ENCODE peak calls at places on chromosomes 11 and 22, in ten cellular contexts. One of them, this sample, is unnamed.

GRCh38 chr11:89487016-89487415 is 4.2 kb downstream of the NOX4 start:
- DNase-seq in H9: no peak
- DNase-seq in sigmoid colon: no peak
- DNase-seq in GM23248: peak; percentile 30
- DNase-seq in endothelial cell: no peak
- DNase-seq in NCI-H345: no peak
- DNase-seq in NCI-H524 treated with DMSO at 0.1 percent for 48 hours: no peak
- DNase-seq in activated CD4-positive, alpha-beta T cell treated with anti-CD3 and anti-CD28 coated beads, Interleukin-2, amount 10 ng/mL, durations not matched to agents 7 days and 5 days: no peak
- DNase-seq in stimulated activated CD4-positive, alpha-beta T cell treated with anti-CD3 and anti-CD28 coated beads, Interleukin-2, amount 100 ng/mL, for 48 hours: no peak
- DNase-seq in astrocyte of the cerebellum: peak; percentile 19
- DNase-seq in this sample: peak; percentile 32

GRCh38 chr11:97087419-97087818 is 697.6 kb downstream of the JRKL start:
- DNase-seq in endothelial cell: no peak
- DNase-seq in H9: no peak
- DNase-seq in GM23248: no peak
- DNase-seq in astrocyte of the cerebellum: no peak
- DNase-seq in NCI-H524 treated with DMSO at 0.1 percent for 48 hours: no peak
- DNase-seq in activated CD4-positive, alpha-beta T cell treated with anti-CD3 and anti-CD28 coated beads, Interleukin-2, amount 10 ng/mL, durations not matched to agents 7 days and 5 days: no peak
- DNase-seq in NCI-H345: no peak
- DNase-seq in sigmoid colon: no peak
- DNase-seq in stimulated activated CD4-positive, alpha-beta T cell treated with anti-CD3 and anti-CD28 coated beads, Interleukin-2, amount 100 ng/mL, for 48 hours: no peak
- DNase-seq in this sample: no peak

GRCh38 chr11:20156280-20156875 is 3.9 kb downstream of the DBX1 start:
- DNase-seq in GM23248: no peak
- DNase-seq in NCI-H524 treated with DMSO at 0.1 percent for 48 hours: no peak
- DNase-seq in astrocyte of the cerebellum: no peak
- DNase-seq in H9: peak; percentile 86
- DNase-seq in activated CD4-positive, alpha-beta T cell treated with anti-CD3 and anti-CD28 coated beads, Interleukin-2, amount 10 ng/mL, durations not matched to agents 7 days and 5 days: peak; percentile 36
- DNase-seq in NCI-H345: no peak
- DNase-seq in sigmoid colon: no peak
- DNase-seq in stimulated activated CD4-positive, alpha-beta T cell treated with anti-CD3 and anti-CD28 coated beads, Interleukin-2, amount 100 ng/mL, for 48 hours: no peak
- DNase-seq in endothelial cell: no peak
- DNase-seq in this sample: no peak

GRCh38 chr11:18393581-18394299 is 623 bp upstream of the LDHA start:
- DNase-seq in sigmoid colon: no peak
- DNase-seq in GM23248: no peak
- DNase-seq in endothelial cell: no peak
- DNase-seq in H9: no peak
- DNase-seq in NCI-H345: no peak
- DNase-seq in NCI-H524 treated with DMSO at 0.1 percent for 48 hours: no peak
- DNase-seq in stimulated activated CD4-positive, alpha-beta T cell treated with anti-CD3 and anti-CD28 coated beads, Interleukin-2, amount 100 ng/mL, for 48 hours: peak; percentile 20
- DNase-seq in astrocyte of the cerebellum: no peak
- DNase-seq in activated CD4-positive, alpha-beta T cell treated with anti-CD3 and anti-CD28 coated beads, Interleukin-2, amount 10 ng/mL, durations not matched to agents 7 days and 5 days: no peak
- DNase-seq in this sample: no peak

GRCh38 chr11:241634-242033 is 4.9 kb downstream of the PSMD13 start:
- DNase-seq in GM23248: no peak
- DNase-seq in H9: no peak
- DNase-seq in NCI-H345: no peak
- DNase-seq in stimulated activated CD4-positive, alpha-beta T cell treated with anti-CD3 and anti-CD28 coated beads, Interleukin-2, amount 100 ng/mL, for 48 hours: no peak
- DNase-seq in NCI-H524 treated with DMSO at 0.1 percent for 48 hours: no peak
- DNase-seq in activated CD4-positive, alpha-beta T cell treated with anti-CD3 and anti-CD28 coated beads, Interleukin-2, amount 10 ng/mL, durations not matched to agents 7 days and 5 days: no peak
- DNase-seq in sigmoid colon: peak; percentile 32
- DNase-seq in endothelial cell: no peak
- DNase-seq in astrocyte of the cerebellum: no peak
- DNase-seq in this sample: no peak

GRCh38 chr11:67698247-67698646 is 23.8 kb upstream of the ALDH3B2 start:
- DNase-seq in NCI-H524 treated with DMSO at 0.1 percent for 48 hours: no peak
- DNase-seq in endothelial cell: no peak
- DNase-seq in sigmoid colon: no peak
- DNase-seq in H9: peak; percentile 49
- DNase-seq in astrocyte of the cerebellum: no peak
- DNase-seq in stimulated activated CD4-positive, alpha-beta T cell treated with anti-CD3 and anti-CD28 coated beads, Interleukin-2, amount 100 ng/mL, for 48 hours: no peak
- DNase-seq in GM23248: peak; percentile 24
- DNase-seq in NCI-H345: no peak
- DNase-seq in activated CD4-positive, alpha-beta T cell treated with anti-CD3 and anti-CD28 coated beads, Interleukin-2, amount 10 ng/mL, durations not matched to agents 7 days and 5 days: peak; percentile 28
- DNase-seq in this sample: peak; percentile 24

GRCh38 chr11:89508544-89508943 is 17.4 kb upstream of the NOX4 start:
- DNase-seq in endothelial cell: no peak
- DNase-seq in stimulated activated CD4-positive, alpha-beta T cell treated with anti-CD3 and anti-CD28 coated beads, Interleukin-2, amount 100 ng/mL, for 48 hours: no peak
- DNase-seq in NCI-H524 treated with DMSO at 0.1 percent for 48 hours: no peak
- DNase-seq in GM23248: no peak
- DNase-seq in NCI-H345: no peak
- DNase-seq in activated CD4-positive, alpha-beta T cell treated with anti-CD3 and anti-CD28 coated beads, Interleukin-2, amount 10 ng/mL, durations not matched to agents 7 days and 5 days: no peak
- DNase-seq in H9: no peak
- DNase-seq in sigmoid colon: no peak
- DNase-seq in astrocyte of the cerebellum: no peak
- DNase-seq in this sample: no peak

GRCh38 chr11:17722000-17722643 is 2.8 kb downstream of the MYOD1 start:
- DNase-seq in sigmoid colon: no peak
- DNase-seq in H9: peak; percentile 73
- DNase-seq in stimulated activated CD4-positive, alpha-beta T cell treated with anti-CD3 and anti-CD28 coated beads, Interleukin-2, amount 100 ng/mL, for 48 hours: no peak
- DNase-seq in GM23248: peak; percentile 56
- DNase-seq in NCI-H524 treated with DMSO at 0.1 percent for 48 hours: no peak
- DNase-seq in astrocyte of the cerebellum: no peak
- DNase-seq in activated CD4-positive, alpha-beta T cell treated with anti-CD3 and anti-CD28 coated beads, Interleukin-2, amount 10 ng/mL, durations not matched to agents 7 days and 5 days: no peak
- DNase-seq in NCI-H345: no peak
- DNase-seq in endothelial cell: peak; percentile 60
- DNase-seq in this sample: peak; percentile 50

GRCh38 chr11:78905756-78906155 is 331.1 kb upstream of the NARS2 start:
- DNase-seq in GM23248: no peak
- DNase-seq in activated CD4-positive, alpha-beta T cell treated with anti-CD3 and anti-CD28 coated beads, Interleukin-2, amount 10 ng/mL, durations not matched to agents 7 days and 5 days: no peak
- DNase-seq in endothelial cell: no peak
- DNase-seq in H9: no peak
- DNase-seq in astrocyte of the cerebellum: no peak
- DNase-seq in stimulated activated CD4-positive, alpha-beta T cell treated with anti-CD3 and anti-CD28 coated beads, Interleukin-2, amount 100 ng/mL, for 48 hours: no peak
- DNase-seq in NCI-H524 treated with DMSO at 0.1 percent for 48 hours: no peak
- DNase-seq in NCI-H345: no peak
- DNase-seq in sigmoid colon: no peak
- DNase-seq in this sample: no peak

GRCh38 chr22:20957118-20957690 is 9.9 kb upstream of the AIFM3 start:
- DNase-seq in activated CD4-positive, alpha-beta T cell treated with anti-CD3 and anti-CD28 coated beads, Interleukin-2, amount 10 ng/mL, durations not matched to agents 7 days and 5 days: no peak
- DNase-seq in endothelial cell: no peak
- DNase-seq in H9: peak; percentile 50
- DNase-seq in NCI-H345: no peak
- DNase-seq in GM23248: peak; percentile 67
- DNase-seq in stimulated activated CD4-positive, alpha-beta T cell treated with anti-CD3 and anti-CD28 coated beads, Interleukin-2, amount 100 ng/mL, for 48 hours: no peak
- DNase-seq in NCI-H524 treated with DMSO at 0.1 percent for 48 hours: no peak
- DNase-seq in sigmoid colon: no peak
- DNase-seq in astrocyte of the cerebellum: no peak
- DNase-seq in this sample: peak; percentile 25

GRCh38 chr11:17786824-17787525 is 52.4 kb downstream of the KCNC1 start:
- DNase-seq in stimulated activated CD4-positive, alpha-beta T cell treated with anti-CD3 and anti-CD28 coated beads, Interleukin-2, amount 100 ng/mL, for 48 hours: no peak
- DNase-seq in H9: no peak
- DNase-seq in GM23248: peak; percentile 94
- DNase-seq in NCI-H345: no peak
- DNase-seq in NCI-H524 treated with DMSO at 0.1 percent for 48 hours: no peak
- DNase-seq in astrocyte of the cerebellum: peak; percentile 24
- DNase-seq in activated CD4-positive, alpha-beta T cell treated with anti-CD3 and anti-CD28 coated beads, Interleukin-2, amount 10 ng/mL, durations not matched to agents 7 days and 5 days: no peak
- DNase-seq in endothelial cell: no peak
- DNase-seq in sigmoid colon: peak; percentile 33
- DNase-seq in this sample: peak; percentile 84

GRCh38 chr11:394858-395655 is 1.0 kb downstream of the PKP3 start:
- DNase-seq in activated CD4-positive, alpha-beta T cell treated with anti-CD3 and anti-CD28 coated beads, Interleukin-2, amount 10 ng/mL, durations not matched to agents 7 days and 5 days: no peak
- DNase-seq in NCI-H345: no peak
- DNase-seq in endothelial cell: no peak
- DNase-seq in H9: no peak
- DNase-seq in GM23248: no peak
- DNase-seq in astrocyte of the cerebellum: no peak
- DNase-seq in NCI-H524 treated with DMSO at 0.1 percent for 48 hours: no peak
- DNase-seq in sigmoid colon: no peak
- DNase-seq in stimulated activated CD4-positive, alpha-beta T cell treated with anti-CD3 and anti-CD28 coated beads, Interleukin-2, amount 100 ng/mL, for 48 hours: no peak
- DNase-seq in this sample: no peak

GRCh38 chr22:28142361-28142801 is 223.3 kb upstream of the PITPNB start:
- DNase-seq in NCI-H345: no peak
- DNase-seq in activated CD4-positive, alpha-beta T cell treated with anti-CD3 and anti-CD28 coated beads, Interleukin-2, amount 10 ng/mL, durations not matched to agents 7 days and 5 days: no peak
- DNase-seq in astrocyte of the cerebellum: peak; percentile 93
- DNase-seq in H9: no peak
- DNase-seq in NCI-H524 treated with DMSO at 0.1 percent for 48 hours: no peak
- DNase-seq in GM23248: peak; percentile 91
- DNase-seq in endothelial cell: no peak
- DNase-seq in stimulated activated CD4-positive, alpha-beta T cell treated with anti-CD3 and anti-CD28 coated beads, Interleukin-2, amount 100 ng/mL, for 48 hours: no peak
- DNase-seq in sigmoid colon: no peak
- DNase-seq in this sample: peak; percentile 94

GRCh38 chr22:42719133-42719532 is 1.5 kb downstream of the A4GALT start:
- DNase-seq in NCI-H524 treated with DMSO at 0.1 percent for 48 hours: no peak
- DNase-seq in stimulated activated CD4-positive, alpha-beta T cell treated with anti-CD3 and anti-CD28 coated beads, Interleukin-2, amount 100 ng/mL, for 48 hours: no peak
- DNase-seq in endothelial cell: no peak
- DNase-seq in astrocyte of the cerebellum: no peak
- DNase-seq in NCI-H345: no peak
- DNase-seq in activated CD4-positive, alpha-beta T cell treated with anti-CD3 and anti-CD28 coated beads, Interleukin-2, amount 10 ng/mL, durations not matched to agents 7 days and 5 days: no peak
- DNase-seq in GM23248: peak; percentile 52
- DNase-seq in sigmoid colon: no peak
- DNase-seq in H9: no peak
- DNase-seq in this sample: peak; percentile 19

GRCh38 chr11:14237333-14237988 is 121.5 kb downstream of the RRAS2 start:
- DNase-seq in astrocyte of the cerebellum: no peak
- DNase-seq in activated CD4-positive, alpha-beta T cell treated with anti-CD3 and anti-CD28 coated beads, Interleukin-2, amount 10 ng/mL, durations not matched to agents 7 days and 5 days: no peak
- DNase-seq in H9: no peak
- DNase-seq in NCI-H345: no peak
- DNase-seq in GM23248: no peak
- DNase-seq in sigmoid colon: no peak
- DNase-seq in stimulated activated CD4-positive, alpha-beta T cell treated with anti-CD3 and anti-CD28 coated beads, Interleukin-2, amount 100 ng/mL, for 48 hours: no peak
- DNase-seq in endothelial cell: no peak
- DNase-seq in NCI-H524 treated with DMSO at 0.1 percent for 48 hours: no peak
- DNase-seq in this sample: no peak

GRCh38 chr22:45254789-45255261 is 14.1 kb upstream of the KIAA0930 start:
- DNase-seq in H9: no peak
- DNase-seq in NCI-H345: no peak
- DNase-seq in astrocyte of the cerebellum: no peak
- DNase-seq in stimulated activated CD4-positive, alpha-beta T cell treated with anti-CD3 and anti-CD28 coated beads, Interleukin-2, amount 100 ng/mL, for 48 hours: peak; percentile 31
- DNase-seq in NCI-H524 treated with DMSO at 0.1 percent for 48 hours: no peak
- DNase-seq in GM23248: no peak
- DNase-seq in endothelial cell: no peak
- DNase-seq in sigmoid colon: no peak
- DNase-seq in activated CD4-positive, alpha-beta T cell treated with anti-CD3 and anti-CD28 coated beads, Interleukin-2, amount 10 ng/mL, durations not matched to agents 7 days and 5 days: no peak
- DNase-seq in this sample: no peak

GRCh38 chr22:38755155-38755910 is 465 bp downstream of the SUN2 start:
- DNase-seq in stimulated activated CD4-positive, alpha-beta T cell treated with anti-CD3 and anti-CD28 coated beads, Interleukin-2, amount 100 ng/mL, for 48 hours: peak; percentile 36
- DNase-seq in NCI-H524 treated with DMSO at 0.1 percent for 48 hours: no peak
- DNase-seq in endothelial cell: peak; percentile 75
- DNase-seq in H9: peak; percentile 64
- DNase-seq in GM23248: peak; percentile 91
- DNase-seq in sigmoid colon: peak; percentile 96
- DNase-seq in astrocyte of the cerebellum: no peak
- DNase-seq in NCI-H345: no peak
- DNase-seq in activated CD4-positive, alpha-beta T cell treated with anti-CD3 and anti-CD28 coated beads, Interleukin-2, amount 10 ng/mL, durations not matched to agents 7 days and 5 days: peak; percentile 49
- DNase-seq in this sample: peak; percentile 88

GRCh38 chr11:36409152-36409713 is 100.8 kb downstream of the TRAF6 start:
- DNase-seq in GM23248: no peak
- DNase-seq in endothelial cell: peak; percentile 25
- DNase-seq in sigmoid colon: no peak
- DNase-seq in stimulated activated CD4-positive, alpha-beta T cell treated with anti-CD3 and anti-CD28 coated beads, Interleukin-2, amount 100 ng/mL, for 48 hours: no peak
- DNase-seq in H9: no peak
- DNase-seq in NCI-H524 treated with DMSO at 0.1 percent for 48 hours: no peak
- DNase-seq in NCI-H345: no peak
- DNase-seq in astrocyte of the cerebellum: no peak
- DNase-seq in activated CD4-positive, alpha-beta T cell treated with anti-CD3 and anti-CD28 coated beads, Interleukin-2, amount 10 ng/mL, durations not matched to agents 7 days and 5 days: peak; percentile 31
- DNase-seq in this sample: peak; percentile 27

GRCh38 chr11:2150206-2150847 is 10.7 kb downstream of the INS start:
- DNase-seq in activated CD4-positive, alpha-beta T cell treated with anti-CD3 and anti-CD28 coated beads, Interleukin-2, amount 10 ng/mL, durations not matched to agents 7 days and 5 days: no peak
- DNase-seq in NCI-H524 treated with DMSO at 0.1 percent for 48 hours: no peak
- DNase-seq in GM23248: peak; percentile 54
- DNase-seq in H9: no peak
- DNase-seq in stimulated activated CD4-positive, alpha-beta T cell treated with anti-CD3 and anti-CD28 coated beads, Interleukin-2, amount 100 ng/mL, for 48 hours: no peak
- DNase-seq in NCI-H345: peak; percentile 23
- DNase-seq in endothelial cell: peak; percentile 43
- DNase-seq in astrocyte of the cerebellum: peak; percentile 72
- DNase-seq in sigmoid colon: no peak
- DNase-seq in this sample: peak; percentile 49

GRCh38 chr11:109034341-109034696 is 369.4 kb downstream of the DDX10 start:
- DNase-seq in endothelial cell: no peak
- DNase-seq in astrocyte of the cerebellum: no peak
- DNase-seq in NCI-H345: no peak
- DNase-seq in H9: no peak
- DNase-seq in NCI-H524 treated with DMSO at 0.1 percent for 48 hours: no peak
- DNase-seq in sigmoid colon: no peak
- DNase-seq in activated CD4-positive, alpha-beta T cell treated with anti-CD3 and anti-CD28 coated beads, Interleukin-2, amount 10 ng/mL, durations not matched to agents 7 days and 5 days: no peak
- DNase-seq in GM23248: peak; percentile 55
- DNase-seq in stimulated activated CD4-positive, alpha-beta T cell treated with anti-CD3 and anti-CD28 coated beads, Interleukin-2, amount 100 ng/mL, for 48 hours: no peak
- DNase-seq in this sample: peak; percentile 61

GRCh38 chr11:86116386-86116726 is 47.5 kb upstream of the PICALM start:
- DNase-seq in sigmoid colon: no peak
- DNase-seq in activated CD4-positive, alpha-beta T cell treated with anti-CD3 and anti-CD28 coated beads, Interleukin-2, amount 10 ng/mL, durations not matched to agents 7 days and 5 days: no peak
- DNase-seq in astrocyte of the cerebellum: peak; percentile 93
- DNase-seq in GM23248: peak; percentile 90
- DNase-seq in NCI-H524 treated with DMSO at 0.1 percent for 48 hours: no peak
- DNase-seq in NCI-H345: no peak
- DNase-seq in stimulated activated CD4-positive, alpha-beta T cell treated with anti-CD3 and anti-CD28 coated beads, Interleukin-2, amount 100 ng/mL, for 48 hours: no peak
- DNase-seq in endothelial cell: no peak
- DNase-seq in H9: no peak
- DNase-seq in this sample: peak; percentile 87

GRCh38 chr11:75400110-75400865 is 970 bp downstream of the RPS3 start:
- DNase-seq in NCI-H524 treated with DMSO at 0.1 percent for 48 hours: no peak
- DNase-seq in NCI-H345: no peak
- DNase-seq in sigmoid colon: no peak
- DNase-seq in stimulated activated CD4-positive, alpha-beta T cell treated with anti-CD3 and anti-CD28 coated beads, Interleukin-2, amount 100 ng/mL, for 48 hours: no peak
- DNase-seq in endothelial cell: no peak
- DNase-seq in GM23248: peak; percentile 51
- DNase-seq in activated CD4-positive, alpha-beta T cell treated with anti-CD3 and anti-CD28 coated beads, Interleukin-2, amount 10 ng/mL, durations not matched to agents 7 days and 5 days: peak; percentile 22
- DNase-seq in astrocyte of the cerebellum: no peak
- DNase-seq in H9: no peak
- DNase-seq in this sample: no peak

GRCh38 chr11:33530824-33531223 is 169.8 kb downstream of the C11orf91 start:
- DNase-seq in sigmoid colon: no peak
- DNase-seq in H9: no peak
- DNase-seq in NCI-H524 treated with DMSO at 0.1 percent for 48 hours: no peak
- DNase-seq in stimulated activated CD4-positive, alpha-beta T cell treated with anti-CD3 and anti-CD28 coated beads, Interleukin-2, amount 100 ng/mL, for 48 hours: no peak
- DNase-seq in NCI-H345: no peak
- DNase-seq in astrocyte of the cerebellum: peak; percentile 67
- DNase-seq in endothelial cell: no peak
- DNase-seq in GM23248: peak; percentile 86
- DNase-seq in activated CD4-positive, alpha-beta T cell treated with anti-CD3 and anti-CD28 coated beads, Interleukin-2, amount 10 ng/mL, durations not matched to agents 7 days and 5 days: no peak
- DNase-seq in this sample: peak; percentile 72

GRCh38 chr11:32391965-32392553 is 43.3 kb downstream of the WT1 start:
- DNase-seq in NCI-H345: no peak
- DNase-seq in GM23248: peak; percentile 44
- DNase-seq in stimulated activated CD4-positive, alpha-beta T cell treated with anti-CD3 and anti-CD28 coated beads, Interleukin-2, amount 100 ng/mL, for 48 hours: no peak
- DNase-seq in sigmoid colon: no peak
- DNase-seq in activated CD4-positive, alpha-beta T cell treated with anti-CD3 and anti-CD28 coated beads, Interleukin-2, amount 10 ng/mL, durations not matched to agents 7 days and 5 days: no peak
- DNase-seq in NCI-H524 treated with DMSO at 0.1 percent for 48 hours: no peak
- DNase-seq in endothelial cell: no peak
- DNase-seq in astrocyte of the cerebellum: peak; percentile 58
- DNase-seq in H9: no peak
- DNase-seq in this sample: peak; percentile 45

GRCh38 chr11:91115116-91115515 is 892.3 kb upstream of the CHORDC1 start:
- DNase-seq in astrocyte of the cerebellum: no peak
- DNase-seq in H9: no peak
- DNase-seq in stimulated activated CD4-positive, alpha-beta T cell treated with anti-CD3 and anti-CD28 coated beads, Interleukin-2, amount 100 ng/mL, for 48 hours: no peak
- DNase-seq in endothelial cell: no peak
- DNase-seq in GM23248: no peak
- DNase-seq in activated CD4-positive, alpha-beta T cell treated with anti-CD3 and anti-CD28 coated beads, Interleukin-2, amount 10 ng/mL, durations not matched to agents 7 days and 5 days: no peak
- DNase-seq in NCI-H345: no peak
- DNase-seq in NCI-H524 treated with DMSO at 0.1 percent for 48 hours: no peak
- DNase-seq in sigmoid colon: no peak
- DNase-seq in this sample: no peak

GRCh38 chr11:121964591-121964990 is 151.4 kb downstream of the BLID start:
- DNase-seq in endothelial cell: no peak
- DNase-seq in stimulated activated CD4-positive, alpha-beta T cell treated with anti-CD3 and anti-CD28 coated beads, Interleukin-2, amount 100 ng/mL, for 48 hours: no peak
- DNase-seq in GM23248: peak; percentile 74
- DNase-seq in NCI-H345: no peak
- DNase-seq in NCI-H524 treated with DMSO at 0.1 percent for 48 hours: no peak
- DNase-seq in H9: no peak
- DNase-seq in sigmoid colon: no peak
- DNase-seq in astrocyte of the cerebellum: no peak
- DNase-seq in activated CD4-positive, alpha-beta T cell treated with anti-CD3 and anti-CD28 coated beads, Interleukin-2, amount 10 ng/mL, durations not matched to agents 7 days and 5 days: no peak
- DNase-seq in this sample: peak; percentile 69